ENCODE peak calls at places on chromosome 22, in seven cellular contexts. V is CD8-positive, alpha-beta T cell; U is mucosa of descending colon; G is sigmoid colon; M is brain microvascular endothelial cell; P is MM.1S; W is BE2C. L is an unnamed sample.

GRCh38 chr22:47168900-47169800 is 406.7 kb downstream of the TBC1D22A start:
- DNase-seq in V (no peak), U (peak), G (peak), M (no peak), P (no peak), W (peak), L (peak)

GRCh38 chr22:26835929-26836528 is 178.6 kb downstream of the MIAT start:
- DNase-seq in V (peak), U (peak), G (no peak), M (peak), P (peak), W (peak), L (peak)

GRCh38 chr22:21075516-21076138 is 29.9 kb downstream of the LRRC74B start:
- DNase-seq in V (no peak), U (no peak), G (no peak), M (no peak), P (no peak), W (no peak), L (no peak)

GRCh38 chr22:21020802-21021429 is 6.0 kb downstream of the P2RX6 start:
- DNase-seq in V (no peak), U (no peak), G (no peak), M (no peak), P (no peak), W (peak), L (no peak)

GRCh38 chr22:41557401-41558240 is 3.2 kb upstream of the CSDC2 start:
- DNase-seq in V (no peak), U (peak), G (peak), M (peak), P (peak), W (no peak), L (no peak)

GRCh38 chr22:46734830-46735453 is 3.1 kb downstream of the CERK start:
- DNase-seq in V (peak), U (peak), G (no peak), M (no peak), P (no peak), W (peak), L (no peak)

GRCh38 chr22:19719055-19719482 is 4.3 kb upstream of the GP1BB start:
- DNase-seq in V (no peak), U (no peak), G (no peak), M (no peak), P (no peak), W (no peak), L (no peak)

GRCh38 chr22:40024201-40025061 is 29.7 kb downstream of the FAM83F start:
- DNase-seq in V (peak), U (peak), G (peak), M (peak), P (peak), W (peak), L (peak)

GRCh38 chr22:40215266-40215665 is 37.5 kb downstream of the TNRC6B start:
- DNase-seq in V (no peak), U (no peak), G (no peak), M (no peak), P (no peak), W (no peak), L (no peak)

GRCh38 chr22:26330971-26331625 is 98.0 kb upstream of the ASPHD2 start:
- DNase-seq in V (peak), U (peak), G (peak), M (peak), P (peak), W (peak), L (no peak)

DNA sequence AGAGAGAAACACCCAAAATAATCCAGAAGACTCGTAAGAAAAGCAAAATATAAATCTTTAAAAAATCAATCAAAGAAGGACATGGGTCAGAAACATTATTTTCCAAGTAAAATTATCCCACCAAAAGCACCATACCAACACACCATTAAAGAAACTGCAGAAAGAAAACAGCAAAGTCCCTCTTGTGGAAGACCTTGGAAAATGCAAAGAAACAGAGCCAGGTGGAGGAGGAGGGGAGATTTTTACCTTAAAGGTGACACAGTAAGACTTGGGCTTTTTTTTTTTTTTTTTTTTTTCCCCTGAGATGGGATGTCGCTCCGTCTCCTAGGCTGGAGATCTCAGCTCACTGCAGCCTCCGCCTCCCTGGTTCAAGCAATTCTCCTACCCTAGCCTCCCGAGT is 123.8 kb downstream of the LARGE1 start:
- DNase-seq in V (no peak), U (no peak), G (no peak), M (no peak), P (no peak), W (no peak), L (no peak)
- TF ChIP-seq CTCF in V (no peak), U (no peak), G (no peak), M (no peak), P (no peak), W (no peak), L (no peak)

GRCh38 chr22:31925056-31925455 is 19.3 kb upstream of the YWHAH start:
- DNase-seq in V (no peak), U (no peak), G (no peak), M (no peak), P (no peak), W (no peak), L (no peak)

GRCh38 chr22:31929126-31929928 is 15.0 kb upstream of the YWHAH start:
- DNase-seq in V (no peak), U (peak), G (no peak), M (no peak), P (no peak), W (peak), L (no peak)

GRCh38 chr22:31927562-31927961 is 16.8 kb upstream of the YWHAH start:
- DNase-seq in V (no peak), U (no peak), G (no peak), M (no peak), P (no peak), W (no peak), L (no peak)

GRCh38 chr22:31926086-31926485 is 18.2 kb upstream of the YWHAH start:
- DNase-seq in V (no peak), U (no peak), G (no peak), M (no peak), P (no peak), W (no peak), L (no peak)

GRCh38 chr22:31926969-31927368 is 17.4 kb upstream of the YWHAH start:
- DNase-seq in V (no peak), U (no peak), G (no peak), M (no peak), P (no peak), W (peak), L (no peak)
- TF ChIP-seq CTCF in V (no peak), U (no peak), G (no peak), M (no peak), P (no peak), W (no peak), L (no peak)

GRCh38 chr22:22929381-22930221 is 42.0 kb downstream of the IGLL5 start:
- DNase-seq in V (no peak), U (no peak), G (no peak), M (no peak), P (peak), W (no peak), L (no peak)
- TF ChIP-seq CTCF in V (no peak), U (no peak), G (no peak), M (no peak), P (no peak), W (no peak), L (no peak)

GRCh38 chr22:36453855-36454378 is 27.5 kb downstream of the TXN2 start:
- DNase-seq in V (no peak), U (peak), G (no peak), M (no peak), P (no peak), W (no peak), L (no peak)

GRCh38 chr22:36455571-36456458 is 25.6 kb downstream of the TXN2 start:
- DNase-seq in V (no peak), U (no peak), G (no peak), M (no peak), P (no peak), W (no peak), L (no peak)

GRCh38 chr22:36453266-36453607 is 28.2 kb downstream of the TXN2 start:
- DNase-seq in V (no peak), U (peak), G (no peak), M (no peak), P (no peak), W (no peak), L (no peak)

GRCh38 chr22:36456459-36456835 is 25.0 kb downstream of the TXN2 start:
- DNase-seq in V (no peak), U (no peak), G (no peak), M (no peak), P (no peak), W (no peak), L (no peak)

DNA sequence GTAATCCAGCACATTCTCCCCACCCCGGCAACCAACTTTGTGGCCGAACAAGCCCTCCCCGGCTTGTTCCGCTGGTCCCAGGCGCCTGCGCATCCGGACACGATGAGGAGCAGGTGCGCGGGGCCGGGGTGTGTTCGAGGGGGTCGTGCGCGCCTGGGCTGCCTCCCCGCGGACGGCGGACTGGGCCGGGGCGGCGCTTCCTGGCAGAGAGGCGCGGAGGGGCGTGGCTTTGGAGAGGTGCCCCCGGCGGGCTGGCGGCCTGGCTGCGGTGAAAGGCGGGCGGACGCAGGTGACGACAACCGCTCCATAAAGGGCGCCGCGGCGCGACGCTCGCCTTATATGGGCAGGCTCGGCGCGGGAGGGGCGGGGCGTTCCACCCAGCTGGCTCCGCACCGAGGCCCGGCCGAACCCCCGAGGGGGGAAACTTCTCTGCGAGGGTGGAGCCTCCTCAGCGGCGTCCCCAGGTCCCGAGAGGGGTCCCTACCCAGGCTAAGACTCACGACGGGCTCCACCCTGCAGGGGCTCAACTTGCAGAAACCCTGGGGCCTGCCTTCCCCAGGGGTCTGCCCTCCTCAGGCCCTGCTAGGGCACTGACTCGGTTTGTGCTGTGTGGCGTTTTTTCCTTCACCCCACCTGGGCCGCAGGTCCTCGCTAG is 26.4 kb downstream of the TXN2 start:
- DNase-seq in V (peak), U (peak), G (peak), M (peak), P (peak), W (peak), L (peak)
- TF ChIP-seq CTCF in V (no peak), U (peak), G (no peak), M (peak), P (no peak), W (no peak), L (no peak)

DNA sequence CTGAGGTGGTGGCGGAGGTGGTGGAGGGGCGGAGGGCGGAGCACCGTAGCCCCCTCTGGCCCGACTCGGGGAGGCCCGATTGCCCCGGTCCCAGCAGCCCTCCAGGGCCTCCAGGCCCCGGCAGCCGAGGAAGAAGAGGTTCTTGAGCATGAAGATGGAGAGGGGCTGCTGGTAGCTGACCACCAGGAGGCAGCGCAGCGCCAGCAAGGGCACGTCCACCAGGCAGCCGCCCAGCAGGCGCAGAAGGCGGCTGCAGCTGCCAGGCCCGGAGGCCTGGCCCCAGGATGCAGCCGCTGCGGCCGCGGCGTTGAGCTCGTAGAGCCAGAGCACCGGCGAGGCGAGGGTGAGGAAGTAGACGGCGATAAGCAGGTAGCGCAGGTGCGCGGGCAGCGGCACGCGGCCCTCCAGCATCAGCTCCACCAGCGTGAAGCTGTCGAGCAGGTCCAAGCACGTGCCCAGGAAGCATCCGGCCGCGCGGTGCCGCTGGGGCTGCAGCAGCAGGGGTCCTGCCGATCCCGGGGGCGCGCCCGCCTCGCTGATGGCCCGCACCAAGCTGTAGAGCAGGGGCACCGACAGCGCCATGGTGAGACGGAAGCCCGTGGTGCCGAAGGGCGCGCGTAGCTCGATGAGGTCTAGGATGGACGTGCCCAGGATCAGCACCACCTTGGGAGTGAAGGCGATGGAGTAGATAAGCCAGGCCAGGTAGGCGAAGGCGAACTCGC is 1.5 kb downstream of the TMEM121B start:
- DNase-seq in V (no peak), U (peak), G (no peak), M (no peak), P (no peak), W (peak), L (no peak)
- TF ChIP-seq CTCF in V (no peak), U (peak), G (no peak), M (peak), P (peak), W (peak), L (no peak)

GRCh38 chr22:17159504-17159951 is 451 bp upstream of the HDHD5 start:
- DNase-seq in V (peak), U (peak), G (peak), M (peak), P (no peak), W (peak), L (no peak)

GRCh38 chr22:17162731-17163130 is 3.7 kb upstream of the HDHD5 start:
- DNase-seq in V (no peak), U (no peak), G (no peak), M (no peak), P (no peak), W (no peak), L (no peak)

GRCh38 chr22:17161991-17162390 is 2.9 kb upstream of the HDHD5 start:
- DNase-seq in V (no peak), U (no peak), G (no peak), M (no peak), P (no peak), W (no peak), L (no peak)

GRCh38 chr22:17167486-17167885 is 8.4 kb upstream of the HDHD5 start:
- DNase-seq in V (no peak), U (peak), G (no peak), M (no peak), P (no peak), W (no peak), L (no peak)

GRCh38 chr22:17164392-17165024 is 5.4 kb upstream of the HDHD5 start:
- DNase-seq in V (no peak), U (no peak), G (no peak), M (no peak), P (no peak), W (no peak), L (no peak)
- TF ChIP-seq CTCF in V (no peak), U (no peak), G (no peak), M (peak), P (peak), W (peak), L (peak)

GRCh38 chr22:22591348-22592299 is 32.6 kb upstream of the PRAME start:
- DNase-seq in V (no peak), U (no peak), G (no peak), M (no peak), P (no peak), W (no peak), L (peak)
- TF ChIP-seq CTCF in V (no peak), U (no peak), G (no peak), M (peak), P (peak), W (no peak), L (no peak)

GRCh38 chr22:24156146-24156914 is 25.0 kb upstream of the SUSD2 start:
- DNase-seq in V (peak), U (peak), G (no peak), M (peak), P (peak), W (peak), L (no peak)

GRCh38 chr22:24156915-24157782 is 24.1 kb upstream of the SUSD2 start:
- DNase-seq in V (peak), U (peak), G (peak), M (peak), P (peak), W (peak), L (peak)

GRCh38 chr22:24154826-24155225 is 26.5 kb upstream of the SUSD2 start:
- DNase-seq in V (no peak), U (no peak), G (no peak), M (no peak), P (no peak), W (no peak), L (no peak)

GRCh38 chr22:24153959-24154358 is 27.3 kb upstream of the SUSD2 start:
- DNase-seq in V (no peak), U (no peak), G (no peak), M (no peak), P (no peak), W (no peak), L (no peak)

DNA sequence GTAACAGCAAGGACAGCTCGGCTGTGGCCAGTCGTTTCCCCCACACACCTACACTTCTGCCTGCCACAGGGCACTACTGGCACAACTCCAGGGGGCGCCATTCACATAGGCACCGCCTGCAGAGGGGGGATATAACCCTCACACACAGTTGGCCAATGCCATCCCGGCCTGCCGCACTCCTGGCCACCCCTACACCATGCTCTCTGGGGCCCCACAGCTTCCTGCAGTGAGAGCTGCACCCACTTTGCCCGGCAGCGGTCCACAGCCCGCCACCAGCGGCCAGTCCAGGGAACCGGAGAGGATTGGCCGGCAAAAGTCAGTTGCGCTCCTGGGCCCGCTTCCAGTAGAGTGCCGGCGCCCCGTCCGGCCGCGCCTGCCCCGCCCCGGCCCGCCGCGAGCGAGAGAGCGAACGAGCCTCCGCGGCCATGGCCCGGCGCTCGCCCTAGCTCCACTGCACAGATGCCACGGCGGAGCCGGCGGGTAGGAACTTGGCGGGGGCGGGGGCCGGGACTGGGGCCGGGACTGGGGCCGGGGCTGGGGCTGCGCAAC is 25.6 kb upstream of the SUSD2 start:
- DNase-seq in V (peak), U (peak), G (peak), M (peak), P (peak), W (peak), L (no peak)
- TF ChIP-seq CTCF in V (peak), U (peak), G (peak), M (peak), P (peak), W (peak), L (peak)

DNA sequence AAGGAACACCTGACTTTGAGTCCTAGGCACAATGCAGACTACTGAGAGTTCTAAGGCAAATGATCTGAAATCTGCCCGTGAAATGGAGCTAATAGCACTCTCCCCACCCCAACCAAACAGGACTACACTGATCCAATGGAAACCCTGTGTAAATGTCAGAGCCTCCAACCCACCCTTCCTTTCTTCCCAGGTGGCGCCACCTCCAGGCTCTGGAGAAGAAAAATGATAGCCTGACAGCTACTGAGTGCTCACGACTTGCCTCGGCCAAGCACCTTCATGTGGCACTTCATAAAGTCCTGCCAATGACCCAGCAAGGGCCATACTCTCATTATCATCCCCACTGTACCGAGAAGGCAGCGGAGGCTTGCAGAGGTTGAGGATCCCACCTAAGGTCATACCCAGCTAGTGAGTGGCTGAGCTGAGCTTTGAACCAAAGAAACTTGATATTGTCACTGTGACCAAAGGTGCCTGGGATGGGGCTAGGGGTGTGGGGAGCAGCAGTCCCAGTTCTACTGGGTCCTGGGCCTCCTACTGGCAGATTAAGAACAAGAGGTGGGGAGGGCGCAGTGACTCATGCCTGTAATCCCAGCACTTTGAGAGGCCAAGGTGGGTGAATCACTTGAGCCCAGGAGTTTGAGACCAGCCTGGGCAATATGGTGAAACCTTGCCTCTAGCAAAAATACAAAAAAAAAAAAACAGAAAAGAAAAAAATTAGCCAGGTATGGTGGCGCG is 20.5 kb downstream of the TST start:
- DNase-seq in V (no peak), U (no peak), G (no peak), M (no peak), P (no peak), W (no peak), L (no peak)
- TF ChIP-seq CTCF in V (no peak), U (no peak), G (no peak), M (peak), P (no peak), W (peak), L (no peak)

DNA sequence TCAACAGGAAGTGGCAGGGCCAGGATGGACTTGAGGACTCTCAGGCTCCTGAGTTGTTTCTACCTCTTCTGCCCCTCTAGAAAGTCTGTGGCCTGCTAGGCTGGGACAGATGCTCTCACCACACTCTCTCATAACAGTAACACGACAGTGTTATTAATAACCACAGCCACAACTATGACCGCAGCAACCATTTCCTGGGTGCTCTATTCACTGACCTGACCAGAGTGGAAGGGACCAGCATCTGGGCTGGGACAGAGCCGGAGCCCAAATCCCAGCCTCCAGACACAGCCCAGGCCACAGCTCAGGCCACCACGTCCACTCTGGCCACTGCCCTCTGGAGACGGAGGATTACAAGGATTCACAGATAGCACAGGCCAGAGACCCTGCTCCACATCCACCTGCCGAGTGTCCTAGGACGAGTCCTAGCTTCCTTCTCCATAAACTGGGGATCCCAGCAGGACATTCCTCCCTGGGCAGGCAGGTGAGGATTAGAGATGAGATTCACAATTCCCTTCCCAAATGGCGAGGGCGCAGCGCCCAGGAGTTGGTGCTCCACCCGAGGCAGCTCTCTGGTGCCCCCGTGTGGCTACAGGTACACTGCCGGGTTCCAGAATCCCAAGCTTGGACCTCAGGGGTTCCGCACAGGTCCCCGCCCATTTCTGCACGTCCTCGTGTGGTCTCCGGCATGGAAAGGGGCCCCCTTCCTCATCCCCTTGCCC is 7.1 kb downstream of the PNPLA5 start:
- DNase-seq in V (peak), U (peak), G (peak), M (peak), P (peak), W (peak), L (peak)
- TF ChIP-seq CTCF in V (peak), U (peak), G (peak), M (peak), P (peak), W (peak), L (peak)